ENCODE peak calls at places on chromosomes 16 and 17, in six cellular contexts. B is pancreas, E is WTC11, N is AG09309, X is cardiac muscle cell, S is AG10803. L is an unnamed sample.

GRCh38 chr17:27576429-27577123 is 54.4 kb upstream of the LGALS9 start:
- DNase-seq in B (no peak), E (no peak), N (no peak), X (no peak), S (no peak), L (no peak)

GRCh38 chr16:4580245-4580644 is 24.1 kb downstream of the C16orf96 start:
- DNase-seq in B (no peak), E (no peak), N (no peak), X (no peak), S (peak; percentile 16), L (no peak)

GRCh38 chr16:62088731-62089410 is 52.6 kb upstream of the CDH8 start:
- DNase-seq in B (no peak), E (no peak), N (no peak), X (no peak), S (no peak), L (no peak)

GRCh38 chr17:17959520-17960361 is 12.5 kb downstream of the TOM1L2 start:
- DNase-seq in B (no peak), E (no peak), N (no peak), X (no peak), S (peak; percentile 45), L (no peak)

GRCh38 chr17:17073006-17073626 is 30.9 kb downstream of the MPRIP start:
- DNase-seq in B (no peak), E (no peak), N (no peak), X (no peak), S (no peak), L (peak; percentile 32)

GRCh38 chr17:41785091-41785875 is 1.2 kb downstream of the JUP start:
- DNase-seq in B (no peak), E (peak; percentile 87), N (no peak), X (peak; percentile 84), S (no peak), L (no peak)

GRCh38 chr16:3289998-3290673 is 6.8 kb downstream of the ZNF263 start:
- DNase-seq in B (no peak), E (no peak), N (no peak), X (no peak), S (no peak), L (no peak)

GRCh38 chr17:47159315-47159714 is 29.8 kb downstream of the CDC27 start:
- DNase-seq in B (no peak), E (no peak), N (no peak), X (no peak), S (no peak), L (no peak)

GRCh38 chr17:37527249-37527851 is 37.7 kb downstream of the DUSP14 start:
- DNase-seq in B (no peak), E (no peak), N (no peak), X (peak; percentile 61), S (peak; percentile 66), L (peak; percentile 37)

GRCh38 chr17:16100737-16101400 is 101.2 kb downstream of the TTC19 start:
- DNase-seq in B (no peak), E (no peak), N (no peak), X (no peak), S (no peak), L (no peak)

GRCh38 chr16:57824880-57825279 is 22.6 kb upstream of the KIFC3 start:
- DNase-seq in B (no peak), E (no peak), N (no peak), X (no peak), S (no peak), L (no peak)

GRCh38 chr16:64363039-64363438 is 758.8 kb downstream of the CDH11 start:
- DNase-seq in B (no peak), E (no peak), N (no peak), X (no peak), S (no peak), L (no peak)

GRCh38 chr17:59107306-59107670 is 608 bp upstream of the TRIM37 start:
- DNase-seq in B (no peak), E (no peak), N (no peak), X (no peak), S (no peak), L (no peak)

GRCh38 chr17:13287226-13287625 is 269.4 kb upstream of the ELAC2 start:
- DNase-seq in B (no peak), E (no peak), N (no peak), X (no peak), S (no peak), L (no peak)

GRCh38 chr17:15649861-15650391 is 30.4 kb upstream of the FBXW10B start:
- DNase-seq in B (peak; percentile 50), E (no peak), N (no peak), X (no peak), S (peak; percentile 59), L (no peak)

GRCh38 chr17:10125761-10126553 is 72.4 kb downstream of the GAS7 start:
- DNase-seq in B (no peak), E (no peak), N (no peak), X (no peak), S (peak; percentile 51), L (no peak)

GRCh38 chr17:49676276-49676868 is 1.5 kb downstream of the SPOP start:
- DNase-seq in B (no peak), E (no peak), N (no peak), X (no peak), S (peak; percentile 57), L (no peak)

GRCh38 chr17:6608321-6608720 is 32.2 kb downstream of the KIAA0753 start:
- DNase-seq in B (no peak), E (no peak), N (no peak), X (no peak), S (no peak), L (no peak)

GRCh38 chr17:77465358-77466041 is 324.7 kb downstream of the SEC14L1 start:
- DNase-seq in B (peak; percentile 70), E (no peak), N (no peak), X (no peak), S (peak; percentile 68), L (no peak)

GRCh38 chr16:87725596-87726235 is 40.1 kb downstream of the KLHDC4 start:
- DNase-seq in B (no peak), E (no peak), N (no peak), X (peak; percentile 92), S (peak; percentile 45), L (no peak)

GRCh38 chr16:57911711-57912110 is 59.2 kb downstream of the CNGB1 start:
- DNase-seq in B (no peak), E (no peak), N (no peak), X (no peak), S (no peak), L (no peak)

GRCh38 chr17:17462048-17462824 is 14.6 kb upstream of the MED9 start:
- DNase-seq in B (no peak), E (no peak), N (no peak), X (no peak), S (no peak), L (no peak)

GRCh38 chr17:16977932-16978331 is 6.0 kb upstream of the TNFRSF13B start:
- DNase-seq in B (no peak), E (no peak), N (no peak), X (no peak), S (peak; percentile 85), L (no peak)

GRCh38 chr17:81002013-81002384 is 10.4 kb downstream of the CHMP6 start:
- DNase-seq in B (no peak), E (no peak), N (no peak), X (no peak), S (no peak), L (no peak)

GRCh38 chr17:80999224-81000088 is 7.8 kb downstream of the CHMP6 start:
- DNase-seq in B (no peak), E (no peak), N (no peak), X (no peak), S (no peak), L (no peak)

GRCh38 chr17:81000631-81001357 is 9.2 kb downstream of the CHMP6 start:
- DNase-seq in B (no peak), E (no peak), N (no peak), X (no peak), S (no peak), L (no peak)

GRCh38 chr17:80998388-80999223 is 7.0 kb downstream of the CHMP6 start:
- DNase-seq in B (no peak), E (no peak), N (no peak), X (no peak), S (no peak), L (no peak)

GRCh38 chr17:81000089-81000630 is 8.5 kb downstream of the CHMP6 start:
- DNase-seq in B (no peak), E (no peak), N (no peak), X (no peak), S (no peak), L (no peak)
- TF ChIP-seq CTCF in B (no peak), E (no peak), N (no peak), X (no peak), S (no peak), L (no peak)

GRCh38 chr17:1872254-1872653 is 42.4 kb downstream of the RPA1 start:
- DNase-seq in B (no peak), E (no peak), N (no peak), X (no peak), S (no peak), L (no peak)
- TF ChIP-seq CTCF in B (no peak), E (no peak), N (no peak), X (no peak), S (no peak), L (no peak)

DNA sequence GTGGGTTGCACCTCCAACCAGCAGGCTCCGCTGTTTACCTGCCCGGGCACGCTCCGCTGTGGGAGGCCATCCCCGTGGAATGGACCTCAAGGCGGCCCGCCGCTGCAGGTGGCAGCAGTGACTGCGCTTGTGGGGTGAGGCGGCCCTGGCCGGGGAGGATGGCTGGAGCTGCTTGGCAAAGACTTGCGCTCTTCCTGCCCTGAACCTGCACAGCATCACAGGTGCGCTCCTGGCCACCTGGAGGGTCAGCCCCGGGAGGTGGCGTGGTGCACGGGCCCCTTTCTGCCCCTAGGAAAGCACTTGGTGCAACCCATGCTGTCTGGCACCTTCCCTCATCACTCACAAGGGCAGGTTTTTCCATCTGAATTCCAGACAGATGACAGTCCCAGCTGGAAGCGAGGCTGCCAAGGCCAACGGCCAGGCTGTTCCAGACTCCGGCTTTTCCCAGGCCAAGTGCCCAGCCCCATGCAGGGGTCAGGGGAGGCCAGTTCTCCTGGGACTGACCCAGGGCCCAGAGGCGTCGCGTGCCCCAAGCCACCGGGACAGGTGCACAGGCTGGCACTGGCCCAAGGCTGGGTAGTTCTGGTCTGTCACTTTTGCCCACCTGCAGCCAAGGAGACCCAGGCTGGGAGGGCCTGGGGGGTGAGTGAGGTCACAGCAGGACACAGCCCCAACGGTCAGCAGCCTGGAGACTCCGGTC is 13.3 kb downstream of the UTS2R start:
- DNase-seq in B (peak; percentile 80), E (no peak), N (no peak), X (no peak), S (peak; percentile 50), L (no peak)
- TF ChIP-seq CTCF in B (peak; percentile 10), E (no peak), N (no peak), X (no peak), S (no peak), L (no peak)

DNA sequence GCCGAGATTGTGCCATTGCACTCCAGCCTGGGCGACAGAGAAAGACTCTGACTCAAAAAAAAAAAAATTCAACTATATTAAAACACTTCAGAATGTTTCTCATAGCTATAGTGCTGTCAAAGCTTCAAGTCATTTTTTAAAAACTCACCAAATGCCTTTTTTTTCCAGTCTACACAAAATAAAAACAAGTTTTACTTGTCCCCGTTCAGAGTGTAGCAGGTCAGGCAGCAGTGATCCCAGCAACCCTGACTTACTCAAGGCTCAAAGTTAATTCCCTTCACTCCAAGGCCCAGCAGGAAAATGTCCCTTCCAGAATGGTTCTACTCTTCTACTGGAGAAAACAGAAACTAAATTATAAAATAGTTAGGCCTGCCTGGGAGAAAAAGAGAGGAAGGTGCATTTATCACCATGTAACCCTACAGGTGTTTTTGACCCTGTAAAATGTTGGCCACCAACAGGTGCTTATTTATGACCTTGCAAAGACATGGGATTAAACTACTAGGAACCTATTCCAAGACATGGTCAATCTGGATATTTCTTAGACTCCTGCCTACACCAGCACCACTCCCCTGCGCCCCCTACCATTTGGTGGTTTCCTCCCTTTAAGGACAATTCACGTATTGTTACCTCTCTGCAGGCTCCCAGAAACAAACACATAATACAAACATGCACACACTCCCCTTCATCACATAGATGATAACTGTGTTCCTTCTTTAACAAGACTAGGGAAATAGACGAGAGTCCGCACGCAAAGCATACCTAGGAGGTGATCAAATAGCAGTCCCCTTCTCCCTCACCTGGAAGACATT is 5.4 kb downstream of the AMFR start:
- DNase-seq in B (no peak), E (no peak), N (no peak), X (no peak), S (no peak), L (no peak)
- TF ChIP-seq CTCF in B (no peak), E (no peak), N (no peak), X (no peak), S (no peak), L (no peak)